ENCODE peak calls at places on chromosomes 12 and 14, in seven cellular contexts. G, W, P, O, C, S and N are unnamed samples.

GRCh38 chr12:92042791-92043531 is 102.7 kb downstream of the BTG1 start:
- DNase-seq in P (no peak), O (no peak), C (no peak), G (no peak), W (no peak), S (no peak), N (no peak)

GRCh38 chr12:77087427-77087826 is 22.1 kb upstream of the E2F7 start:
- DNase-seq in W (no peak), G (peak; percentile 65), P (peak; percentile 90), S (peak; percentile 84), O (no peak), C (no peak), N (peak; percentile 83)

GRCh38 chr12:13713746-13714400 is 267.5 kb downstream of the GRIN2B start:
- DNase-seq in O (no peak), C (no peak), W (no peak), S (no peak), P (no peak), G (no peak), N (no peak)

GRCh38 chr12:116053479-116054195 is 223.9 kb downstream of the MED13L start:
- DNase-seq in W (no peak), P (peak; percentile 95), O (no peak), G (no peak), C (peak; percentile 66), S (peak; percentile 25), N (peak; percentile 75)

GRCh38 chr12:39380090-39380489 is 62.8 kb downstream of the KIF21A start:
- DNase-seq in W (no peak), G (no peak), C (no peak), S (no peak), O (no peak), P (no peak), N (no peak)

GRCh38 chr12:70070494-70071007 is 172.7 kb upstream of the CNOT2 start:
- DNase-seq in O (no peak), S (no peak), C (no peak), P (no peak), W (no peak), G (no peak), N (peak; percentile 33)

GRCh38 chr14:74611672-74612345 is at the start of gene LTBP2:
- DNase-seq in P (peak; percentile 71), W (no peak), C (no peak), S (no peak), G (no peak), O (no peak), N (no peak)

GRCh38 chr12:50932787-50933280 is 19.5 kb upstream of the HIGD1C start:
- DNase-seq in P (peak; percentile 22), G (no peak), O (no peak), S (no peak), W (no peak), C (no peak), N (no peak)

GRCh38 chr12:109625131-109625559 is 51.6 kb downstream of the MVK start:
- DNase-seq in W (no peak), O (no peak), G (no peak), C (peak; percentile 96), P (peak; percentile 59), S (peak; percentile 42), N (peak; percentile 14)

GRCh38 chr12:89307665-89308253 is 44.5 kb downstream of the DUSP6 start:
- DNase-seq in S (no peak), G (no peak), C (no peak), O (no peak), W (no peak), P (no peak), N (no peak)

GRCh38 chr12:92271341-92271740 is 125.7 kb upstream of the BTG1 start:
- DNase-seq in C (no peak), O (no peak), G (no peak), S (no peak), P (no peak), W (no peak), N (no peak)

DNA sequence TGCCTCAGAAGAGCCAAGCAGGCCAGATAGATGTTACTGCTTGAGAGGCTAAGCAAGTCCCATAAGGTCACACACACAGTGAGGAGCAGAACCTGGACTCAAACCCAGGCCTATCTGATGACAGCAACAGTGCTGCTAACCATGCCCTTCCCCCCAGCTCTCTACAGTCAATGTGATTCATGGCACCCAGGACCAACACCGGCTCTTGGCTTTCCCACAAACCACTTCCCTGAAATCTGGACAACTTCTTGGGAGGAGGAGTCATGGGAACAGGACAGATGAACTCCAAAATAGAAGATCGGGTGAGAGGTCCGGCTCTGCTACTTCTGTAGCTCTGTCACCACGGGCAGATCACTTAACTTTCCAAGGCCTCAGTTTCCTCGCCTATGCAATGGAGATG is 716 bp upstream of the PTGDR start:
- DNase-seq in G (no peak), S (peak; percentile 52), P (peak; percentile 80), C (no peak), W (no peak), O (no peak), N (no peak)
- H3K4me3 ChIP-seq in G (no peak overlapping the region), S (no peak overlapping the region), P (no peak overlapping the region), C (no peak overlapping the region), W (no peak overlapping the region), O (no peak overlapping the region), N (no peak overlapping the region)

GRCh38 chr12:128671528-128672042 is 152.2 kb downstream of the SLC15A4 start:
- DNase-seq in S (no peak), O (no peak), W (no peak), G (no peak), C (no peak), P (no peak), N (no peak)
- TF ChIP-seq CTCF in S (no peak), O (no peak), W (no peak), G (no peak), C (no peak), P (no peak), N (no peak)

DNA sequence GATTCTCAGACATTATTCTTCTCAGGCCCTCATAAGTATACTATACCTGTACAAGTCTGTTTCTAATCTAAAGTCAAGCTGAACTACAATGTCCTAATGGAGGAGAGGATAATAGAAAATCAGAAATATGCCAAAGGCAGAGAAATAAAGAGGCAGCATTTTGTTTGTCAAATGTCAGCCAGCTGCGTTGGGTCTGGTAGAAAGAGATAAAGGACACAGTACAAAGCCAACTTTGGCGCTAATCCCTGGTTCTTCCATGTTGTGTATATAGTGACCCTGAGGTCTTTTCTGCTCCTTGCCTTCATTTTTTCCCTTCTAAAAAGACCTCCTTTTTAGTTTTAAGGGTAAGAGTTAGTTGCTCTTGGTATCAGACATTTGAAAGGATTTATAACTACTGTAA is 103.1 kb downstream of the PRICKLE1 start:
- DNase-seq in G (no peak), O (no peak), S (no peak), C (no peak), P (no peak), W (no peak), N (no peak)
- H3K4me3 ChIP-seq in G (no peak overlapping the region), O (no peak overlapping the region), S (no peak overlapping the region), C (no peak overlapping the region), P (no peak overlapping the region), W (no peak overlapping the region), N (no peak overlapping the region)

GRCh38 chr12:82358200-82359114 is at the start of the genes CCDC59 and METTL25:
- DNase-seq in S (peak; percentile 98), G (peak; percentile 91), P (peak; percentile 99), O (peak; percentile 99), C (peak; percentile 98), W (peak; percentile 97), N (peak; percentile 97)

GRCh38 chr12:82366182-82366581 is 7.9 kb downstream of the METTL25 start:
- DNase-seq in S (peak; percentile 7), P (peak; percentile 8), G (no peak), W (no peak), O (no peak), C (no peak), N (no peak)

GRCh38 chr12:82361461-82361915 is 3.2 kb downstream of the METTL25 start:
- DNase-seq in O (no peak), G (no peak), C (no peak), S (no peak), W (no peak), P (no peak), N (no peak)

GRCh38 chr12:82359115-82359478 is 768 bp downstream of the METTL25 start:
- DNase-seq in G (no peak), S (no peak), W (peak; percentile 13), O (no peak), P (no peak), C (no peak), N (no peak)

DNA sequence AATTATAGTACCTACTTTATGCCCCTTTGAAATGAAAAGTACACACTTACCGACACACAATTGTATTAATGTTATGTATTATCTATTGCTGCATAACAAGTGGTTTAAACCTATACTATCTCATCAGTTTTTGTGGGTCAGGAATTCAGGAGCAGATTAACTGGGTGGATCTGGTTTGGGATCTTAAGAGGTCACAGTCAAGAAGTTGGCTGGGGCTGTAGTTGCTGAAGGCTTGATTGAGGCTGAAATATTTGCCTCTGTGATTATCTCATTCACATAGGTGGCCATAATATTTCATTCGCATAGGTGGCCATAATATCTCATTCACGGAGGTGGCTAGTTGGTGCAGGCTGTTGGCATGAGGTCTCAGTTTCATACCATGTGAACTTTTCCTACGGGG is 5.7 kb downstream of the METTL25 start:
- DNase-seq in S (no peak), O (no peak), W (no peak), G (no peak), P (no peak), C (no peak), N (no peak)
- TF ChIP-seq CTCF in S (no peak), O (no peak), W (no peak), G (no peak), P (no peak), C (no peak), N (no peak)

GRCh38 chr14:22822017-22822618 is 6.9 kb upstream of the SLC7A7 start:
- DNase-seq in S (no peak), G (no peak), C (no peak), W (no peak), P (no peak), O (no peak), N (no peak)

GRCh38 chr14:22822619-22823551 is 6.8 kb upstream of the MRPL52 start:
- DNase-seq in S (peak; percentile 71), O (peak; percentile 64), P (peak; percentile 92), W (peak; percentile 72), G (no peak), C (peak; percentile 76), N (no peak)

GRCh38 chr14:22819191-22819988 is 4.2 kb upstream of the SLC7A7 start:
- DNase-seq in C (no peak), S (peak; percentile 63), O (no peak), P (peak; percentile 77), W (peak; percentile 61), G (no peak), N (no peak)

GRCh38 chr14:22820731-22821130 is 5.5 kb upstream of the SLC7A7 start:
- DNase-seq in C (no peak), G (no peak), O (no peak), P (peak; percentile 48), W (no peak), S (no peak), N (no peak)

GRCh38 chr14:22821193-22822016 is 6.2 kb upstream of the SLC7A7 start:
- DNase-seq in G (no peak), W (peak; percentile 67), C (no peak), P (no peak), S (no peak), O (no peak), N (no peak)
- H3K4me3 ChIP-seq in G (no peak overlapping the region), W (no peak overlapping the region), C (no peak overlapping the region), P (no peak overlapping the region), S (no peak overlapping the region), O (no peak overlapping the region), N (no peak overlapping the region)